ENCODE peak calls at places on chromosomes 1 and 21, in eight cellular contexts. One of them, this sample, is unnamed.

GRCh38 chr1:46490603-46491499 is 1.2 kb downstream of the DMBX1 start:
- DNase-seq in stimulated activated CD4-positive, alpha-beta T cell treated with anti-CD3 and anti-CD28 coated beads, Interleukin-2, amount 100 ng/mL, for 24 hours: no peak
- DNase-seq in ascending aorta: no peak
- DNase-seq in Ammon's horn: no peak
- DNase-seq in midbrain: no peak
- DNase-seq in activated naive CD4-positive, alpha-beta T cell: no peak
- DNase-seq in KBM-7: peak; percentile 26
- DNase-seq in activated T-helper 1 cell treated with Interleukin-2 at 50 U/mL for 16 hours: no peak
- DNase-seq in this sample: no peak

GRCh38 chr1:69523032-69523431 is 44.7 kb upstream of the LRRC7 start:
- DNase-seq in stimulated activated CD4-positive, alpha-beta T cell treated with anti-CD3 and anti-CD28 coated beads, Interleukin-2, amount 100 ng/mL, for 24 hours: no peak
- DNase-seq in ascending aorta: no peak
- DNase-seq in Ammon's horn: no peak
- DNase-seq in midbrain: no peak
- DNase-seq in activated naive CD4-positive, alpha-beta T cell: no peak
- DNase-seq in KBM-7: no peak
- DNase-seq in activated T-helper 1 cell treated with Interleukin-2 at 50 U/mL for 16 hours: no peak
- DNase-seq in this sample: no peak

GRCh38 chr1:211830055-211830329 is 571 bp downstream of the LPGAT1 start:
- DNase-seq in stimulated activated CD4-positive, alpha-beta T cell treated with anti-CD3 and anti-CD28 coated beads, Interleukin-2, amount 100 ng/mL, for 24 hours: peak; percentile 28
- DNase-seq in ascending aorta: no peak
- DNase-seq in Ammon's horn: no peak
- DNase-seq in midbrain: no peak
- DNase-seq in activated naive CD4-positive, alpha-beta T cell: no peak
- DNase-seq in KBM-7: no peak
- DNase-seq in activated T-helper 1 cell treated with Interleukin-2 at 50 U/mL for 16 hours: peak; percentile 9
- DNase-seq in this sample: peak; percentile 67

GRCh38 chr1:46539968-46540367 is 11.5 kb downstream of the KNCN start:
- DNase-seq in stimulated activated CD4-positive, alpha-beta T cell treated with anti-CD3 and anti-CD28 coated beads, Interleukin-2, amount 100 ng/mL, for 24 hours: no peak
- DNase-seq in ascending aorta: no peak
- DNase-seq in Ammon's horn: peak; percentile 30
- DNase-seq in midbrain: no peak
- DNase-seq in activated naive CD4-positive, alpha-beta T cell: no peak
- DNase-seq in KBM-7: no peak
- DNase-seq in activated T-helper 1 cell treated with Interleukin-2 at 50 U/mL for 16 hours: no peak
- DNase-seq in this sample: no peak

GRCh38 chr1:234978397-234979291 is 150.0 kb downstream of the TOMM20 start:
- DNase-seq in stimulated activated CD4-positive, alpha-beta T cell treated with anti-CD3 and anti-CD28 coated beads, Interleukin-2, amount 100 ng/mL, for 24 hours: peak; percentile 52
- DNase-seq in ascending aorta: no peak
- DNase-seq in Ammon's horn: peak; percentile 89
- DNase-seq in midbrain: peak; percentile 76
- DNase-seq in activated naive CD4-positive, alpha-beta T cell: no peak
- DNase-seq in KBM-7: peak; percentile 68
- DNase-seq in activated T-helper 1 cell treated with Interleukin-2 at 50 U/mL for 16 hours: peak; percentile 24
- DNase-seq in this sample: peak; percentile 62

GRCh38 chr1:234934611-234935033 is 194.0 kb downstream of the TOMM20 start:
- DNase-seq in stimulated activated CD4-positive, alpha-beta T cell treated with anti-CD3 and anti-CD28 coated beads, Interleukin-2, amount 100 ng/mL, for 24 hours: no peak
- DNase-seq in ascending aorta: no peak
- DNase-seq in Ammon's horn: no peak
- DNase-seq in midbrain: no peak
- DNase-seq in activated naive CD4-positive, alpha-beta T cell: no peak
- DNase-seq in KBM-7: no peak
- DNase-seq in activated T-helper 1 cell treated with Interleukin-2 at 50 U/mL for 16 hours: no peak
- DNase-seq in this sample: no peak

GRCh38 chr1:208510192-208510952 is 266.2 kb upstream of the PLXNA2 start:
- DNase-seq in stimulated activated CD4-positive, alpha-beta T cell treated with anti-CD3 and anti-CD28 coated beads, Interleukin-2, amount 100 ng/mL, for 24 hours: no peak
- DNase-seq in ascending aorta: no peak
- DNase-seq in Ammon's horn: no peak
- DNase-seq in midbrain: no peak
- DNase-seq in activated naive CD4-positive, alpha-beta T cell: no peak
- DNase-seq in KBM-7: no peak
- DNase-seq in activated T-helper 1 cell treated with Interleukin-2 at 50 U/mL for 16 hours: no peak
- DNase-seq in this sample: no peak

GRCh38 chr1:237562247-237562823 is 328.4 kb downstream of the ZP4 start:
- DNase-seq in stimulated activated CD4-positive, alpha-beta T cell treated with anti-CD3 and anti-CD28 coated beads, Interleukin-2, amount 100 ng/mL, for 24 hours: no peak
- DNase-seq in ascending aorta: no peak
- DNase-seq in Ammon's horn: peak; percentile 21
- DNase-seq in midbrain: peak; percentile 52
- DNase-seq in activated naive CD4-positive, alpha-beta T cell: no peak
- DNase-seq in KBM-7: peak; percentile 78
- DNase-seq in activated T-helper 1 cell treated with Interleukin-2 at 50 U/mL for 16 hours: no peak
- DNase-seq in this sample: no peak

GRCh38 chr21:17444828-17445227 is 68.0 kb upstream of the CXADR start:
- DNase-seq in stimulated activated CD4-positive, alpha-beta T cell treated with anti-CD3 and anti-CD28 coated beads, Interleukin-2, amount 100 ng/mL, for 24 hours: no peak
- DNase-seq in ascending aorta: no peak
- DNase-seq in Ammon's horn: no peak
- DNase-seq in midbrain: no peak
- DNase-seq in activated naive CD4-positive, alpha-beta T cell: no peak
- DNase-seq in KBM-7: no peak
- DNase-seq in activated T-helper 1 cell treated with Interleukin-2 at 50 U/mL for 16 hours: no peak
- DNase-seq in this sample: no peak

GRCh38 chr1:171160181-171160580 is 24.9 kb upstream of the FMO2 start:
- DNase-seq in stimulated activated CD4-positive, alpha-beta T cell treated with anti-CD3 and anti-CD28 coated beads, Interleukin-2, amount 100 ng/mL, for 24 hours: no peak
- DNase-seq in ascending aorta: no peak
- DNase-seq in Ammon's horn: no peak
- DNase-seq in midbrain: no peak
- DNase-seq in activated naive CD4-positive, alpha-beta T cell: no peak
- DNase-seq in KBM-7: peak; percentile 4
- DNase-seq in activated T-helper 1 cell treated with Interleukin-2 at 50 U/mL for 16 hours: no peak
- DNase-seq in this sample: no peak

GRCh38 chr1:113981962-113982931 is 3.0 kb downstream of the OLFML3 start:
- DNase-seq in stimulated activated CD4-positive, alpha-beta T cell treated with anti-CD3 and anti-CD28 coated beads, Interleukin-2, amount 100 ng/mL, for 24 hours: no peak
- DNase-seq in ascending aorta: no peak
- DNase-seq in Ammon's horn: peak; percentile 63
- DNase-seq in midbrain: peak; percentile 5
- DNase-seq in activated naive CD4-positive, alpha-beta T cell: no peak
- DNase-seq in KBM-7: peak; percentile 72
- DNase-seq in activated T-helper 1 cell treated with Interleukin-2 at 50 U/mL for 16 hours: no peak
- DNase-seq in this sample: peak; percentile 5

GRCh38 chr1:212973426-212973825 is 23.1 kb downstream of the VASH2 start:
- DNase-seq in stimulated activated CD4-positive, alpha-beta T cell treated with anti-CD3 and anti-CD28 coated beads, Interleukin-2, amount 100 ng/mL, for 24 hours: no peak
- DNase-seq in ascending aorta: no peak
- DNase-seq in Ammon's horn: no peak
- DNase-seq in midbrain: no peak
- DNase-seq in activated naive CD4-positive, alpha-beta T cell: no peak
- DNase-seq in KBM-7: no peak
- DNase-seq in activated T-helper 1 cell treated with Interleukin-2 at 50 U/mL for 16 hours: no peak
- DNase-seq in this sample: no peak

GRCh38 chr1:2174348-2175054 is 20.1 kb downstream of the FAAP20 start:
- DNase-seq in stimulated activated CD4-positive, alpha-beta T cell treated with anti-CD3 and anti-CD28 coated beads, Interleukin-2, amount 100 ng/mL, for 24 hours: peak; percentile 55
- DNase-seq in ascending aorta: no peak
- DNase-seq in Ammon's horn: peak; percentile 72
- DNase-seq in midbrain: peak; percentile 33
- DNase-seq in activated naive CD4-positive, alpha-beta T cell: no peak
- DNase-seq in KBM-7: peak; percentile 68
- DNase-seq in activated T-helper 1 cell treated with Interleukin-2 at 50 U/mL for 16 hours: no peak
- DNase-seq in this sample: no peak

GRCh38 chr21:35963920-35964451 is 96.3 kb downstream of the SETD4 start:
- DNase-seq in stimulated activated CD4-positive, alpha-beta T cell treated with anti-CD3 and anti-CD28 coated beads, Interleukin-2, amount 100 ng/mL, for 24 hours: no peak
- DNase-seq in ascending aorta: no peak
- DNase-seq in Ammon's horn: no peak
- DNase-seq in midbrain: no peak
- DNase-seq in activated naive CD4-positive, alpha-beta T cell: no peak
- DNase-seq in KBM-7: peak; percentile 79
- DNase-seq in activated T-helper 1 cell treated with Interleukin-2 at 50 U/mL for 16 hours: no peak
- DNase-seq in this sample: no peak

GRCh38 chr1:59008599-59009347 is 224.9 kb upstream of the JUN start:
- DNase-seq in stimulated activated CD4-positive, alpha-beta T cell treated with anti-CD3 and anti-CD28 coated beads, Interleukin-2, amount 100 ng/mL, for 24 hours: no peak
- DNase-seq in ascending aorta: no peak
- DNase-seq in Ammon's horn: no peak
- DNase-seq in midbrain: no peak
- DNase-seq in activated naive CD4-positive, alpha-beta T cell: no peak
- DNase-seq in KBM-7: no peak
- DNase-seq in activated T-helper 1 cell treated with Interleukin-2 at 50 U/mL for 16 hours: no peak
- DNase-seq in this sample: no peak

GRCh38 chr1:237873487-237873927 is 17.2 kb downstream of the ZP4 start:
- DNase-seq in stimulated activated CD4-positive, alpha-beta T cell treated with anti-CD3 and anti-CD28 coated beads, Interleukin-2, amount 100 ng/mL, for 24 hours: no peak
- DNase-seq in ascending aorta: no peak
- DNase-seq in Ammon's horn: no peak
- DNase-seq in midbrain: no peak
- DNase-seq in activated naive CD4-positive, alpha-beta T cell: no peak
- DNase-seq in KBM-7: no peak
- DNase-seq in activated T-helper 1 cell treated with Interleukin-2 at 50 U/mL for 16 hours: no peak
- DNase-seq in this sample: no peak

GRCh38 chr1:12142141-12142823 is 24.5 kb upstream of the TNFRSF1B start:
- DNase-seq in stimulated activated CD4-positive, alpha-beta T cell treated with anti-CD3 and anti-CD28 coated beads, Interleukin-2, amount 100 ng/mL, for 24 hours: no peak
- DNase-seq in ascending aorta: no peak
- DNase-seq in Ammon's horn: no peak
- DNase-seq in midbrain: no peak
- DNase-seq in activated naive CD4-positive, alpha-beta T cell: no peak
- DNase-seq in KBM-7: no peak
- DNase-seq in activated T-helper 1 cell treated with Interleukin-2 at 50 U/mL for 16 hours: no peak
- DNase-seq in this sample: no peak

GRCh38 chr1:220791959-220792358 is 5.2 kb downstream of the MTARC1 start:
- DNase-seq in stimulated activated CD4-positive, alpha-beta T cell treated with anti-CD3 and anti-CD28 coated beads, Interleukin-2, amount 100 ng/mL, for 24 hours: no peak
- DNase-seq in ascending aorta: no peak
- DNase-seq in Ammon's horn: no peak
- DNase-seq in midbrain: peak; percentile 18
- DNase-seq in activated naive CD4-positive, alpha-beta T cell: no peak
- DNase-seq in KBM-7: no peak
- DNase-seq in activated T-helper 1 cell treated with Interleukin-2 at 50 U/mL for 16 hours: no peak
- DNase-seq in this sample: no peak